ENCODE peak calls at places on chromosomes 2 and 18, in eight cellular contexts. One of them, this sample, is unnamed.

GRCh38 chr2:221629478-221629877 is 57.4 kb upstream of the EPHA4 start:
- DNase-seq in NCI-H2081: no peak
- DNase-seq in ELR: peak
- DNase-seq in ovary: no peak
- DNase-seq in astrocyte of the hippocampus: peak
- DNase-seq in aorta: no peak
- DNase-seq in iris pigment epithelial cell: peak
- DNase-seq in M059J: peak
- DNase-seq in this sample: no peak

GRCh38 chr2:74834806-74835755 is 1.2 kb downstream of the HK2 start:
- DNase-seq in iris pigment epithelial cell: peak
- DNase-seq in NCI-H2081: peak
- DNase-seq in ELR: peak
- DNase-seq in ovary: peak
- DNase-seq in M059J: peak
- DNase-seq in aorta: peak
- DNase-seq in astrocyte of the hippocampus: peak
- DNase-seq in this sample: peak

GRCh38 chr2:43051316-43051715 is 175.1 kb downstream of the ZFP36L2 start:
- DNase-seq in ovary: no peak
- DNase-seq in aorta: peak
- DNase-seq in M059J: peak
- DNase-seq in NCI-H2081: no peak
- DNase-seq in iris pigment epithelial cell: peak
- DNase-seq in astrocyte of the hippocampus: peak
- DNase-seq in ELR: peak
- DNase-seq in this sample: peak

GRCh38 chr2:200765139-200765951 is 46.4 kb upstream of the BZW1 start:
- DNase-seq in ELR: peak
- DNase-seq in astrocyte of the hippocampus: peak
- DNase-seq in aorta: peak
- DNase-seq in ovary: no peak
- DNase-seq in M059J: peak
- DNase-seq in iris pigment epithelial cell: peak
- DNase-seq in NCI-H2081: no peak
- DNase-seq in this sample: no peak

GRCh38 chr18:3510024-3510423 is 60.1 kb downstream of the TGIF1 start:
- DNase-seq in aorta: no peak
- DNase-seq in M059J: no peak
- DNase-seq in astrocyte of the hippocampus: no peak
- DNase-seq in ovary: no peak
- DNase-seq in iris pigment epithelial cell: no peak
- DNase-seq in ELR: no peak
- DNase-seq in NCI-H2081: no peak
- DNase-seq in this sample: no peak

GRCh38 chr2:217826505-217826904 is 176.3 kb downstream of the TNS1 start:
- DNase-seq in M059J: no peak
- DNase-seq in NCI-H2081: no peak
- DNase-seq in iris pigment epithelial cell: no peak
- DNase-seq in aorta: no peak
- DNase-seq in ELR: no peak
- DNase-seq in ovary: no peak
- DNase-seq in astrocyte of the hippocampus: peak
- DNase-seq in this sample: no peak

GRCh38 chr2:50148632-50149031 is 883.3 kb downstream of the NRXN1 start:
- DNase-seq in NCI-H2081: no peak
- DNase-seq in astrocyte of the hippocampus: no peak
- DNase-seq in iris pigment epithelial cell: no peak
- DNase-seq in aorta: no peak
- DNase-seq in M059J: no peak
- DNase-seq in ELR: no peak
- DNase-seq in ovary: no peak
- DNase-seq in this sample: no peak

GRCh38 chr2:17228461-17228860 is 289.8 kb downstream of the RAD51AP2 start:
- DNase-seq in M059J: no peak
- DNase-seq in aorta: no peak
- DNase-seq in astrocyte of the hippocampus: no peak
- DNase-seq in ELR: no peak
- DNase-seq in iris pigment epithelial cell: peak
- DNase-seq in ovary: no peak
- DNase-seq in NCI-H2081: no peak
- DNase-seq in this sample: no peak

GRCh38 chr2:219010873-219011272 is 17.7 kb upstream of the CRYBA2 start:
- DNase-seq in astrocyte of the hippocampus: no peak
- DNase-seq in iris pigment epithelial cell: no peak
- DNase-seq in M059J: no peak
- DNase-seq in ovary: no peak
- DNase-seq in ELR: no peak
- DNase-seq in NCI-H2081: no peak
- DNase-seq in aorta: no peak
- DNase-seq in this sample: no peak

GRCh38 chr2:98037666-98038339 is 42.1 kb upstream of the TMEM131 start:
- DNase-seq in ELR: no peak
- DNase-seq in astrocyte of the hippocampus: no peak
- DNase-seq in aorta: no peak
- DNase-seq in NCI-H2081: no peak
- DNase-seq in M059J: no peak
- DNase-seq in iris pigment epithelial cell: no peak
- DNase-seq in ovary: no peak
- DNase-seq in this sample: no peak

GRCh38 chr2:43212216-43212828 is 14.1 kb downstream of the ZFP36L2 start:
- DNase-seq in iris pigment epithelial cell: no peak
- DNase-seq in astrocyte of the hippocampus: no peak
- DNase-seq in aorta: peak
- DNase-seq in NCI-H2081: no peak
- DNase-seq in M059J: no peak
- DNase-seq in ovary: no peak
- DNase-seq in ELR: no peak
- DNase-seq in this sample: no peak

GRCh38 chr2:1886405-1886992 is 142.2 kb upstream of the PXDN start:
- DNase-seq in M059J: peak
- DNase-seq in astrocyte of the hippocampus: peak
- DNase-seq in NCI-H2081: no peak
- DNase-seq in ovary: no peak
- DNase-seq in iris pigment epithelial cell: peak
- DNase-seq in aorta: no peak
- DNase-seq in ELR: peak
- DNase-seq in this sample: peak

GRCh38 chr2:227908266-227909054 is 37.0 kb downstream of the DAW1 start:
- DNase-seq in aorta: no peak
- DNase-seq in astrocyte of the hippocampus: no peak
- DNase-seq in iris pigment epithelial cell: peak
- DNase-seq in ovary: no peak
- DNase-seq in NCI-H2081: no peak
- DNase-seq in M059J: no peak
- DNase-seq in ELR: peak
- DNase-seq in this sample: no peak

GRCh38 chr2:25685030-25685429 is 11.7 kb upstream of the DTNB start:
- DNase-seq in M059J: no peak
- DNase-seq in iris pigment epithelial cell: no peak
- DNase-seq in ELR: no peak
- DNase-seq in NCI-H2081: peak
- DNase-seq in ovary: no peak
- DNase-seq in aorta: no peak
- DNase-seq in astrocyte of the hippocampus: no peak
- DNase-seq in this sample: no peak

GRCh38 chr2:144201868-144202468 is 318.0 kb downstream of the ZEB2 start:
- DNase-seq in NCI-H2081: no peak
- DNase-seq in ovary: no peak
- DNase-seq in ELR: peak
- DNase-seq in aorta: no peak
- DNase-seq in astrocyte of the hippocampus: peak
- DNase-seq in M059J: peak
- DNase-seq in iris pigment epithelial cell: peak
- DNase-seq in this sample: no peak

GRCh38 chr2:152115952-152116351 is 17.1 kb upstream of the CACNB4 start:
- DNase-seq in ovary: no peak
- DNase-seq in M059J: peak
- DNase-seq in ELR: peak
- DNase-seq in NCI-H2081: no peak
- DNase-seq in astrocyte of the hippocampus: no peak
- DNase-seq in iris pigment epithelial cell: no peak
- DNase-seq in aorta: no peak
- DNase-seq in this sample: no peak

GRCh38 chr2:28445448-28446258 is 50.2 kb upstream of the PLB1 start:
- DNase-seq in M059J: peak
- DNase-seq in ovary: no peak
- DNase-seq in NCI-H2081: no peak
- DNase-seq in astrocyte of the hippocampus: peak
- DNase-seq in aorta: peak
- DNase-seq in ELR: peak
- DNase-seq in iris pigment epithelial cell: peak
- DNase-seq in this sample: no peak

GRCh38 chr18:23136326-23137092 is 1.2 kb downstream of the CABLES1 start:
- DNase-seq in M059J: peak
- DNase-seq in ovary: peak
- DNase-seq in NCI-H2081: peak
- DNase-seq in ELR: peak
- DNase-seq in aorta: peak
- DNase-seq in astrocyte of the hippocampus: peak
- DNase-seq in iris pigment epithelial cell: peak
- DNase-seq in this sample: peak

GRCh38 chr2:200786423-200786822 is 25.3 kb upstream of the BZW1 start:
- DNase-seq in astrocyte of the hippocampus: peak
- DNase-seq in ELR: peak
- DNase-seq in aorta: no peak
- DNase-seq in NCI-H2081: peak
- DNase-seq in ovary: no peak
- DNase-seq in M059J: peak
- DNase-seq in iris pigment epithelial cell: peak
- DNase-seq in this sample: no peak